ENCODE peak calls at places on chromosome 16, in six cellular contexts. C is stimulated activated CD4-positive, alpha-beta T cell treated with anti-CD3 and anti-CD28 coated beads, TNF-alpha, amount 100 ng/mL, for 4 hours; E is progenitor cell of endocrine pancreas; P is CD4-positive, alpha-beta memory T cell; R is GM03348; F is heart left ventricle. W is an unnamed sample.

GRCh38 chr16:31001507-31002251 is 8.8 kb downstream of the STX1B start:
- DNase-seq in C (no peak), E (no peak), P (no peak), R (no peak), F (no peak), W (no peak)

GRCh38 chr16:3731126-3731935 is 14.0 kb upstream of the TRAP1 start:
- DNase-seq in C (no peak), E (no peak), P (no peak), R (no peak), F (no peak), W (no peak)

GRCh38 chr16:16158082-16158658 is 65.1 kb downstream of the ABCC6 start:
- DNase-seq in C (no peak), E (no peak), P (no peak), R (no peak), F (no peak), W (no peak)

GRCh38 chr16:89144681-89145080 is 26.9 kb upstream of the CDH15 start:
- DNase-seq in C (no peak), E (no peak), P (no peak), R (no peak), F (peak), W (no peak)

GRCh38 chr16:48596326-48596725 is 13.7 kb downstream of the N4BP1 start:
- DNase-seq in C (no peak), E (no peak), P (no peak), R (no peak), F (no peak), W (no peak)

GRCh38 chr16:20976568-20976967 is 76.0 kb downstream of the LYRM1 start:
- DNase-seq in C (no peak), E (no peak), P (no peak), R (no peak), F (no peak), W (no peak)

GRCh38 chr16:82954224-82954929 is 327.6 kb downstream of the CDH13 start:
- DNase-seq in C (no peak), E (no peak), P (no peak), R (peak), F (no peak), W (no peak)

GRCh38 chr16:85123891-85124635 is 11.8 kb upstream of the CIBAR2 start:
- DNase-seq in C (no peak), E (no peak), P (no peak), R (peak), F (peak), W (no peak)

GRCh38 chr16:84785843-84786538 is 33.8 kb upstream of the CRISPLD2 start:
- DNase-seq in C (no peak), E (no peak), P (no peak), R (peak), F (peak), W (no peak)

GRCh38 chr16:13397126-13397525 is 495.7 kb downstream of the SHISA9 start:
- DNase-seq in C (no peak), E (no peak), P (no peak), R (no peak), F (no peak), W (no peak)

GRCh38 chr16:9152649-9153501 is 61.4 kb downstream of the HAPSTR1 start:
- DNase-seq in C (no peak), E (no peak), P (no peak), R (no peak), F (peak), W (no peak)

W was measured in HuH-7.5.